ENCODE peak calls at places on chromosomes 16 and 17, in eight cellular contexts. W, H, P, S, V, J, O and F are unnamed samples.

GRCh38 chr17:27481327-27481726 is 25.1 kb downstream of the KSR1 start:
- DNase-seq in W (no peak), H (no peak), P (peak; percentile 60), S (no peak), V (no peak), J (no peak), O (peak; percentile 36), F (no peak)

GRCh38 chr16:1615761-1616160 is 3.6 kb downstream of the CRAMP1 start:
- DNase-seq in W (no peak), H (no peak), P (no peak), S (peak; percentile 15), V (no peak), J (no peak), O (no peak), F (no peak)

GRCh38 chr16:86455116-86455515 is 55.2 kb upstream of the FOXF1 start:
- DNase-seq in W (no peak), H (no peak), P (no peak), S (peak; percentile 96), V (no peak), J (no peak), O (no peak), F (no peak)

GRCh38 chr17:4345569-4345968 is 20.9 kb downstream of the UBE2G1 start:
- DNase-seq in W (no peak), H (no peak), P (no peak), S (no peak), V (no peak), J (no peak), O (no peak), F (no peak)

GRCh38 chr17:74123350-74123749 is 80.1 kb upstream of the RPL38 start:
- DNase-seq in W (no peak), H (no peak), P (no peak), S (no peak), V (peak; percentile 84), J (no peak), O (no peak), F (no peak)

GRCh38 chr17:68734202-68734825 is 133.1 kb upstream of the FAM20A start:
- DNase-seq in W (no peak), H (peak; percentile 25), P (no peak), S (no peak), V (no peak), J (no peak), O (no peak), F (no peak)

GRCh38 chr17:67922503-67922902 is 73.8 kb downstream of the C17orf58 start:
- DNase-seq in W (no peak), H (no peak), P (no peak), S (no peak), V (no peak), J (no peak), O (no peak), F (no peak)

GRCh38 chr17:30590086-30590485 is 112.9 kb downstream of the GOSR1 start:
- DNase-seq in W (no peak), H (no peak), P (no peak), S (no peak), V (no peak), J (no peak), O (no peak), F (no peak)

GRCh38 chr17:73566905-73567782 is 77.1 kb downstream of the SDK2 start:
- DNase-seq in W (peak; percentile 70), H (peak; percentile 94), P (peak; percentile 22), S (no peak), V (peak; percentile 78), J (no peak), O (no peak), F (no peak)

GRCh38 chr16:23959801-23960072 is 124.0 kb downstream of the PRKCB start:
- DNase-seq in W (no peak), H (no peak), P (no peak), S (no peak), V (no peak), J (no peak), O (no peak), F (no peak)

GRCh38 chr17:56833023-56833811 is 503 bp downstream of the C17orf67 start:
- DNase-seq in W (peak; percentile 75), H (peak; percentile 77), P (peak; percentile 65), S (peak; percentile 16), V (peak; percentile 56), J (peak; percentile 58), O (peak; percentile 79), F (peak; percentile 52)

GRCh38 chr16:78563905-78564304 is 464.5 kb downstream of the WWOX start:
- DNase-seq in W (no peak), H (no peak), P (no peak), S (no peak), V (no peak), J (no peak), O (no peak), F (peak; percentile 81)

DNA sequence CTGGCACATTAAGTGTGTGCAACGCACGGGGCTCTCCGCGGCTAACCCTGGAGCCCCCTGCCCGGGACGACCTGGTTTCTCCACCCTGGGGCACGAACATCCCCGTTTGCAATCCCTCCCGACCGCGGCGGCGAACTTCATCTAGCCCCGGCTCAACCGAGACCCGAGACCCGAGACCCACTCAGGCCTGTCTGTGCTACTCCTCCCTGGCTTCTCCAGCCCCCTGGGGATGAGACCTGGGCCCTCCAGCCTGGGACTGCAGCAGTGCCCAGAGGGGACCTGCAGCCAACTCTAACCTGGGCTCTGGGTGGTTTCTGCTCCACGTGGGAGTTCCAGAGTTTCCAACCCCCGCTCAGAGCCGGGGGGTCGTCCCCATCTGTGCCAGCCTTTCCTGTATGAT is 73.5 kb downstream of the TIMM22 start:
- DNase-seq in W (no peak), H (no peak), P (no peak), S (no peak), V (no peak), J (no peak), O (no peak), F (no peak)
- H3K27ac ChIP-seq in W (no peak overlapping the region), H (no peak overlapping the region), P (no peak overlapping the region), S (no peak overlapping the region), V (no peak overlapping the region), J (no peak overlapping the region), O (no peak overlapping the region), F (no peak overlapping the region)

DNA sequence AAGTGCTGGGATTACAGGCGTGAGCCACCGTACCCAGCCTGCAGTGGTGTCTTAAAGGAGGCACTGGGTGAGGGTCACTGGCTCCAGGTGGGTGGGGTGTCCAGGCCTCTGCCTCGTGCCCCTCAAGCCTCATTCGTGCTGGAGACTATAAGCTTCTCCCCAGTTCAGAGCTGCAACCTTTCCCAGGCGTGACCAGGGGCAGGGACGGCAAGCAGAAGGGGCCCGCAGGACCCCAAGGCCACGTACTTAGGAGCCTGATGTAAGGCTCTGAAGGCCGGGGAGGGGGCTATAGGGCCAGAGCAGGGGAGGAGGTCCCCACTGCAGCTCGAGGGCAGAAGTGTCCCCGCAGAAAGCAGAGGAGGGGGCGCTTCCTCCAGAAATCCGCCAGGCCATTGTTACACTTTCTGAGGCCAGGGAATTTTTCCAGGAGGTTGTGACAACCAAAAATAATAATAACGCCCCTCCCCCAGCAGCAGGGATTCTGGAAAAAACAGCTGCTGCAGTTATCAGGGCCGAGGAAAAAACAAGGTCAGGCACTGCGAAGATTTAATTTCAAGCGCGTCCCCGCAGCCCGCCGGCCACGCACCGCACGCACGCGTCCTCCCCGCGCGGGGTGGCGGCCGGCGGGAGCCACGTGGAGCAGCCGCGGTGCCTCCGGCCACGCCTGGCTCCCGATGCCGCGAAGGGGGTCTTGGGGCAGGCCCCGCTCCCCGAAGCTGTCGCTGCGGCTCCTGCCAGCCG is 45.7 kb upstream of the SLC38A10 start:
- DNase-seq in W (peak; percentile 54), H (no peak), P (no peak), S (no peak), V (no peak), J (no peak), O (no peak), F (no peak)
- H3K27ac ChIP-seq in W (no peak overlapping the region), H (no peak overlapping the region), P (no peak overlapping the region), S (peak overlapping the region; percentile 31), V (peak overlapping the region; percentile 18), J (no peak overlapping the region), O (no peak overlapping the region), F (peak overlapping the region; percentile 94)

GRCh38 chr17:10195090-10195489 is 3.3 kb downstream of the GAS7 start:
- DNase-seq in W (no peak), H (no peak), P (no peak), S (no peak), V (no peak), J (no peak), O (no peak), F (no peak)

GRCh38 chr17:10193632-10194031 is 4.8 kb downstream of the GAS7 start:
- DNase-seq in W (no peak), H (no peak), P (no peak), S (no peak), V (no peak), J (no peak), O (no peak), F (no peak)

GRCh38 chr17:10196384-10196783 is 2.0 kb downstream of the GAS7 start:
- DNase-seq in W (no peak), H (no peak), P (no peak), S (no peak), V (no peak), J (no peak), O (no peak), F (no peak)

GRCh38 chr17:10192963-10193362 is 5.4 kb downstream of the GAS7 start:
- DNase-seq in W (no peak), H (no peak), P (no peak), S (peak; percentile 11), V (no peak), J (no peak), O (no peak), F (no peak)

DNA sequence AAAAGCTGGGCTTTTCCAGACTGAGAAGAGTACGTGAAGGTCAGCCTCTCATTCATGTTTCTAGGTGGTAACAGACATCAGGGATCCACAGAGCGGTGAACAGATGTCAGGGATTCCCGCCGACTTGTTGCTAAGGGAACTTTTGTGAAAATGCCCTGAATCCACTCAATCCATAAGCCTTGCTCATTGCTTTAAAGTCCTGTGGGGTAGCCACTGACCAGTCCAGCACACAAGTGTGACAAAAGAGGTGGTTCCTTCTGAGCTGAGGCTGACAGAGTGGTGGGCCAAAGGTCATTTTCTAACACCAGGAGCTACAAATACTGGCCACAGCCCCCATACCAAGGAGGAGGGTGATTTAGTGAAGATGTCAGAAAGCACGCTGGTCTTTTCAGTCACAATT is 5.9 kb downstream of the GAS7 start:
- DNase-seq in W (no peak), H (no peak), P (no peak), S (no peak), V (no peak), J (no peak), O (no peak), F (no peak)
- H3K27ac ChIP-seq in W (no peak overlapping the region), H (no peak overlapping the region), P (no peak overlapping the region), S (no peak overlapping the region), V (no peak overlapping the region), J (no peak overlapping the region), O (no peak overlapping the region), F (no peak overlapping the region)

DNA sequence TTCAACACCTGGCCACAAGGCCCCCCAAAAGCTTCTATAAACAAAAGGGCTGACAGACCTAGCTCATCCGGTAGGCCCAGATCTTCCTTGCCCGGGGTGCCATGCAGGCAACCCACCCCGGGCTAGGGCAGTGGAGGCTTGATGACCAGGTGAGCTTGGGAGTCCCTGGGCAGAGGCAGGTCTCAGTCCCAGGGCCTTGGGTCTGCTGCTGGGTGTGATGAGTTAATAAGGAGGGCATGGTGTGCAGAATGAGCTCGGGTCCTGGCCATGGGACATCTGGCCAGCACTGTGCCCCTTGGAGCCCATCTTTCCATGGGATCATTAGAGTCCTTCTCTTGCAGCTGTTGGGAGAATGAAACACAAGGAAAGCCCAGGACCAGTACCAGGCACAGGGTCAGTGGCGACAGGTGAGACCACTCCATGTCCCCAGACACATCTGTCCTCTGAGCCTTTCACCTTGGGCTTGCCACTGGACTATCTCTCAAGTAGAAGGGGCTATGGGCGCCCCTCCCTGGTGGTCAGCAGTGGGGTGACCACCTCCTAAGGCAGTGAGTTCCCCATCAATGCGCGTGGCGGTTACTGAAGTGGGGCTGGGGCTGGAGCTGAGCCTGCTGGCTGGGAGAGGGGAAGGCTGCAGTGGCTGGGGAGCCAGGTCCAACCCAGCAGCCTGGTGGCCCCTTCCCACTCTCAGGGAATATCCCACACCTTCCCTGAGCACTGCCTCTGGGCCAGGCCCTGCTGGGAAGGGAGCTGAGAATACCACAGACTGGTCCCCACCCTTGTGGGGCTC is 20.1 kb upstream of the MPRIP start:
- DNase-seq in W (no peak), H (no peak), P (no peak), S (no peak), V (no peak), J (no peak), O (no peak), F (no peak)
- H3K27ac ChIP-seq in W (no peak overlapping the region), H (no peak overlapping the region), P (no peak overlapping the region), S (no peak overlapping the region), V (no peak overlapping the region), J (peak overlapping the region; percentile 90), O (no peak overlapping the region), F (no peak overlapping the region)